ENCODE peak calls at places on chromosomes 3 and 15, in eight cellular contexts. One of them, this sample, is unnamed.

GRCh38 chr3:129604942-129605592 is 1.4 kb downstream of the PLXND1 start:
- DNase-seq in PC-9: no peak
- DNase-seq in OCI-LY7: no peak
- DNase-seq in hepatocyte: no peak
- DNase-seq in SK-N-SH: peak; percentile 78
- DNase-seq in GM23338: peak; percentile 76
- DNase-seq in HCT116: no peak
- DNase-seq in GM23248: no peak
- DNase-seq in this sample: no peak

GRCh38 chr3:112013058-112013783 is 14.5 kb downstream of the TAGLN3 start:
- DNase-seq in hepatocyte: peak; percentile 83
- DNase-seq in PC-9: peak; percentile 64
- DNase-seq in HCT116: peak; percentile 74
- DNase-seq in OCI-LY7: peak; percentile 58
- DNase-seq in SK-N-SH: peak; percentile 48
- DNase-seq in GM23248: peak; percentile 91
- DNase-seq in GM23338: peak; percentile 86
- DNase-seq in this sample: peak; percentile 84

GRCh38 chr3:84963137-84963536 is 4.3 kb downstream of the CADM2 start:
- DNase-seq in GM23338: peak; percentile 49
- DNase-seq in PC-9: no peak
- DNase-seq in hepatocyte: no peak
- DNase-seq in OCI-LY7: no peak
- DNase-seq in HCT116: no peak
- DNase-seq in SK-N-SH: peak; percentile 10
- DNase-seq in GM23248: no peak
- DNase-seq in this sample: no peak

GRCh38 chr15:28005004-28005527 is 94.0 kb downstream of the OCA2 start:
- DNase-seq in OCI-LY7: no peak
- DNase-seq in HCT116: no peak
- DNase-seq in SK-N-SH: no peak
- DNase-seq in PC-9: no peak
- DNase-seq in hepatocyte: no peak
- DNase-seq in GM23248: no peak
- DNase-seq in GM23338: no peak
- DNase-seq in this sample: no peak

GRCh38 chr3:33645060-33645841 is 72.8 kb downstream of the CLASP2 start:
- DNase-seq in GM23248: peak; percentile 68
- DNase-seq in GM23338: peak; percentile 59
- DNase-seq in PC-9: no peak
- DNase-seq in hepatocyte: peak; percentile 13
- DNase-seq in HCT116: no peak
- DNase-seq in SK-N-SH: peak; percentile 58
- DNase-seq in OCI-LY7: no peak
- DNase-seq in this sample: peak; percentile 63

GRCh38 chr15:75646944-75647364 is 758 bp upstream of the SNX33 start:
- DNase-seq in SK-N-SH: no peak
- DNase-seq in GM23338: peak; percentile 32
- DNase-seq in OCI-LY7: no peak
- DNase-seq in hepatocyte: peak; percentile 57
- DNase-seq in HCT116: no peak
- DNase-seq in PC-9: no peak
- DNase-seq in GM23248: no peak
- DNase-seq in this sample: no peak

GRCh38 chr3:104133630-104134029 is 1233.1 kb upstream of the ALCAM start:
- DNase-seq in hepatocyte: no peak
- DNase-seq in GM23338: peak; percentile 82
- DNase-seq in SK-N-SH: no peak
- DNase-seq in HCT116: no peak
- DNase-seq in GM23248: no peak
- DNase-seq in OCI-LY7: no peak
- DNase-seq in PC-9: no peak
- DNase-seq in this sample: no peak

GRCh38 chr3:127218457-127218922 is 25.6 kb downstream of the PRR23E start:
- DNase-seq in SK-N-SH: no peak
- DNase-seq in OCI-LY7: no peak
- DNase-seq in hepatocyte: no peak
- DNase-seq in PC-9: no peak
- DNase-seq in GM23338: no peak
- DNase-seq in GM23248: no peak
- DNase-seq in HCT116: no peak
- DNase-seq in this sample: no peak

GRCh38 chr15:90594297-90594696 is 64.6 kb downstream of the CRTC3 start:
- DNase-seq in hepatocyte: no peak
- DNase-seq in GM23248: peak; percentile 51
- DNase-seq in GM23338: peak; percentile 45
- DNase-seq in PC-9: peak; percentile 57
- DNase-seq in HCT116: no peak
- DNase-seq in OCI-LY7: peak; percentile 93
- DNase-seq in SK-N-SH: no peak
- DNase-seq in this sample: peak; percentile 80

GRCh38 chr15:74768771-74769342 is 13.0 kb upstream of the CSK start:
- DNase-seq in GM23338: peak; percentile 81
- DNase-seq in GM23248: peak; percentile 72
- DNase-seq in SK-N-SH: peak; percentile 84
- DNase-seq in hepatocyte: peak; percentile 73
- DNase-seq in HCT116: peak; percentile 42
- DNase-seq in PC-9: peak; percentile 52
- DNase-seq in OCI-LY7: peak; percentile 68
- DNase-seq in this sample: peak; percentile 81

GRCh38 chr15:85118581-85118980 is 136.9 kb downstream of the PDE8A start:
- DNase-seq in OCI-LY7: no peak
- DNase-seq in GM23338: no peak
- DNase-seq in HCT116: no peak
- DNase-seq in PC-9: no peak
- DNase-seq in hepatocyte: no peak
- DNase-seq in SK-N-SH: no peak
- DNase-seq in GM23248: no peak
- DNase-seq in this sample: peak; percentile 25

GRCh38 chr15:48647963-48648362 is 2.5 kb upstream of the FBN1 start:
- DNase-seq in PC-9: no peak
- DNase-seq in SK-N-SH: peak; percentile 31
- DNase-seq in GM23248: peak; percentile 76
- DNase-seq in HCT116: no peak
- DNase-seq in OCI-LY7: no peak
- DNase-seq in hepatocyte: no peak
- DNase-seq in GM23338: peak; percentile 34
- DNase-seq in this sample: no peak

GRCh38 chr15:55253580-55253979 is 36.0 kb downstream of the RAB27A start:
- DNase-seq in SK-N-SH: no peak
- DNase-seq in HCT116: no peak
- DNase-seq in GM23248: peak; percentile 80
- DNase-seq in GM23338: no peak
- DNase-seq in OCI-LY7: no peak
- DNase-seq in hepatocyte: no peak
- DNase-seq in PC-9: no peak
- DNase-seq in this sample: no peak

GRCh38 chr15:71813723-71814470 is 3.5 kb downstream of the NR2E3 start:
- DNase-seq in GM23248: no peak
- DNase-seq in OCI-LY7: no peak
- DNase-seq in HCT116: no peak
- DNase-seq in GM23338: no peak
- DNase-seq in hepatocyte: no peak
- DNase-seq in SK-N-SH: no peak
- DNase-seq in PC-9: no peak
- DNase-seq in this sample: no peak

GRCh38 chr3:114420072-114420471 is 126.2 kb downstream of the TIGIT start:
- DNase-seq in GM23338: peak; percentile 48
- DNase-seq in GM23248: no peak
- DNase-seq in HCT116: no peak
- DNase-seq in OCI-LY7: no peak
- DNase-seq in PC-9: no peak
- DNase-seq in hepatocyte: no peak
- DNase-seq in SK-N-SH: no peak
- DNase-seq in this sample: no peak

GRCh38 chr3:182567666-182568065 is 225.6 kb upstream of the ATP11B start:
- DNase-seq in PC-9: peak; percentile 38
- DNase-seq in SK-N-SH: no peak
- DNase-seq in GM23338: peak; percentile 67
- DNase-seq in HCT116: no peak
- DNase-seq in GM23248: no peak
- DNase-seq in hepatocyte: peak; percentile 25
- DNase-seq in OCI-LY7: no peak
- DNase-seq in this sample: no peak

GRCh38 chr3:38477057-38477820 is 18.9 kb upstream of the EXOG start:
- DNase-seq in HCT116: no peak
- DNase-seq in GM23338: no peak
- DNase-seq in OCI-LY7: no peak
- DNase-seq in GM23248: no peak
- DNase-seq in SK-N-SH: no peak
- DNase-seq in hepatocyte: no peak
- DNase-seq in PC-9: no peak
- DNase-seq in this sample: no peak

GRCh38 chr3:38479431-38480092 is 16.6 kb upstream of the EXOG start:
- DNase-seq in hepatocyte: peak; percentile 83
- DNase-seq in OCI-LY7: peak; percentile 53
- DNase-seq in SK-N-SH: peak; percentile 87
- DNase-seq in PC-9: peak; percentile 50
- DNase-seq in GM23338: peak; percentile 72
- DNase-seq in HCT116: no peak
- DNase-seq in GM23248: peak; percentile 79
- DNase-seq in this sample: peak; percentile 80

GRCh38 chr3:38480093-38480445 is 16.1 kb upstream of the EXOG start:
- DNase-seq in GM23338: no peak
- DNase-seq in hepatocyte: no peak
- DNase-seq in HCT116: no peak
- DNase-seq in OCI-LY7: no peak
- DNase-seq in GM23248: no peak
- DNase-seq in SK-N-SH: no peak
- DNase-seq in PC-9: no peak
- DNase-seq in this sample: no peak

GRCh38 chr3:38477839-38478450 is 18.2 kb upstream of the EXOG start:
- DNase-seq in GM23338: no peak
- DNase-seq in OCI-LY7: no peak
- DNase-seq in GM23248: no peak
- DNase-seq in SK-N-SH: no peak
- DNase-seq in HCT116: no peak
- DNase-seq in PC-9: no peak
- DNase-seq in hepatocyte: no peak
- DNase-seq in this sample: no peak

DNA sequence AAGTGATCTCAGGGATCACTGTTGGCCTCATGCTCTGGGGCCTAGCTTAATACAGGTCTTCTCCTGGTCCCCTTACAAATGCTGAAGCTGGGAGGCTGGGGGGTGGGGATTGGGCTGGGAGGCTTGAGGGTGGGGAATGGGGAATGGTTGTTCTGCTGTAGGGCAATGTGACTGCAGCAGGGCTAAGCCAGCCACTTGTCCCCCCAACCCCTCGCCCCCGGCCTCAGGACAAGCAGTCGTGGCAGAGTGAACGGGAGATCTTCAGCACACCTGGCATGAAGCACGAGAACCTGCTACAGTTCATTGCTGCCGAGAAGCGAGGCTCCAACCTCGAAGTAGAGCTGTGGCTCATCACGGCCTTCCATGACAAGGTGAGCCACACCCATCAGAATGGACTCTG is 17.2 kb upstream of the EXOG start:
- DNase-seq in OCI-LY7: no peak
- DNase-seq in PC-9: no peak
- DNase-seq in hepatocyte: no peak
- DNase-seq in GM23248: no peak
- DNase-seq in GM23338: no peak
- DNase-seq in HCT116: no peak
- DNase-seq in SK-N-SH: no peak
- DNase-seq in this sample: no peak
- H3K9me2 ChIP-seq in OCI-LY7: no peaks in the 10 kb centered on the region
- H3K9me2 ChIP-seq in PC-9: no peaks in the 10 kb centered on the region
- H3K9me2 ChIP-seq in hepatocyte: no peaks in the 10 kb centered on the region
- H3K9me2 ChIP-seq in GM23248: no peaks in the 10 kb centered on the region
- H3K9me2 ChIP-seq in GM23338: no peaks in the 10 kb centered on the region
- H3K9me2 ChIP-seq in HCT116: no peaks in the 10 kb centered on the region
- H3K9me2 ChIP-seq in SK-N-SH: no peaks in the 10 kb centered on the region
- H3K9me2 ChIP-seq in this sample: no peaks in the 10 kb centered on the region

DNA sequence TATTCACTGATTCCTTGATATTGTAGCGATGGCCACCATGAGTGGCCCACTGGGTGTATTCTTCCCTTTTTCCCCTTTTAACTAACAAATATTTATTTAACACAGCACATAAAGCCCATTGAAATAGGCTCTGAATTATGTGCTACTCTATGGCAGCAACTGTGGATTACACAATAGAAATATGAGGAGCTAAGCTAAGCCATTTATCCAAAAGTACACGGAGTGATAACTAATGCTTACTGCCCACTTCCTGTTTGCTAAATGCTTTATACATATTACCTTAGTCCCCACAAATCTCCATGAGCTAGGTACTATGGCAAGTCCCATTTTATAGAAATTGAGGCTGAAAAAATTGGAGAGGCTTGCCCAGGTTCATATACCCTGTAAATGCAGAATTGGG is 17.9 kb downstream of the ILDR1 start:
- DNase-seq in SK-N-SH: no peak
- DNase-seq in hepatocyte: no peak
- DNase-seq in GM23248: no peak
- DNase-seq in OCI-LY7: no peak
- DNase-seq in GM23338: no peak
- DNase-seq in HCT116: no peak
- DNase-seq in PC-9: no peak
- DNase-seq in this sample: no peak
- H3K9me2 ChIP-seq in SK-N-SH: no peaks in the 10 kb centered on the region
- H3K9me2 ChIP-seq in hepatocyte: no peaks in the 10 kb centered on the region
- H3K9me2 ChIP-seq in GM23248: no peaks in the 10 kb centered on the region
- H3K9me2 ChIP-seq in OCI-LY7: no peaks in the 10 kb centered on the region
- H3K9me2 ChIP-seq in GM23338: peaks cover 8% of the 10 kb centered on the region
- H3K9me2 ChIP-seq in HCT116: no peaks in the 10 kb centered on the region
- H3K9me2 ChIP-seq in PC-9: no peaks in the 10 kb centered on the region
- H3K9me2 ChIP-seq in this sample: no peaks in the 10 kb centered on the region

DNA sequence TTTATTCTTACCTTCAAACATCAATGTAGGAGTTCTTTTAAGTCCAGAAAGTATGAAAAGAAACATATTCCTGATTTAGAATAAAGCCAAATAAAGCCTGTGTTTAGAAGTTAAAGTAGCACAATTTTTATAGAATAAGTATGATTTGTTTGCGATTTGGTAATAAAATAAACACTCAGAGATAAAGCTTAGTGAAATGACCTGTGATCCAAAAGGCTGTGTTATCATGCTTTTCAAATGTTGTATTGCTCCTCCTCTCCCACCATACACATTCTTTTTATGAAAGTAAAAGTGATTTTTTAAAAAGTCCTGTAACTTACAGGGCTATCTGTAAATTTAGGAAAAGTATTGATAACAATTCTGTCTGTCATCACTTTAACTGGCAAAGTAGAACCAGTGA is 138.6 kb upstream of the CGNL1 start:
- DNase-seq in GM23248: no peak
- DNase-seq in OCI-LY7: no peak
- DNase-seq in SK-N-SH: no peak
- DNase-seq in PC-9: no peak
- DNase-seq in HCT116: no peak
- DNase-seq in hepatocyte: no peak
- DNase-seq in GM23338: no peak
- DNase-seq in this sample: no peak
- H3K9me2 ChIP-seq in GM23248: no peaks in the 10 kb centered on the region
- H3K9me2 ChIP-seq in OCI-LY7: no peaks in the 10 kb centered on the region
- H3K9me2 ChIP-seq in SK-N-SH: no peaks in the 10 kb centered on the region
- H3K9me2 ChIP-seq in PC-9: no peaks in the 10 kb centered on the region
- H3K9me2 ChIP-seq in HCT116: no peaks in the 10 kb centered on the region
- H3K9me2 ChIP-seq in hepatocyte: no peaks in the 10 kb centered on the region
- H3K9me2 ChIP-seq in GM23338: no peaks in the 10 kb centered on the region
- H3K9me2 ChIP-seq in this sample: peaks cover 3% of the 10 kb centered on the region

DNA sequence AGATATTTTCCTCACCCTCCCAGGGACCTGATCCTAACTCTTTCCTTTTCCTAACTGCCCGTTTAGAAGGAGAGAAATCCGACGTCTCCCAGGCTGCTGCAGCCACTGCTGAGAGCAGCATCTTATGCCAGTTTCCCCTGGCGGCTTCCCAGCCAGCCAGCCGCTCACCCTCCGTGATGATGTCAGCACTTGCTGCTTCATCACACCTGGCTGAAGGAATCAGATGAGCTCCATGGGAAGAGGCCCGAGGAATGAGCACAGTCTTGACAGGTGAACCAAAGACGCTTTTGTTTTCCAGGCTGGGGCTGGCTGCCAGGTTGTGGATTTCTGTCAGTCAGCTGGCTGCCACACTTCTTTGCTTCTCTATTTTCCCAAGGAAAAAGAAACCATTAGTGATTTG is 445.1 kb upstream of the RBMS3 start:
- DNase-seq in HCT116: no peak
- DNase-seq in SK-N-SH: no peak
- DNase-seq in hepatocyte: no peak
- DNase-seq in PC-9: peak; percentile 14
- DNase-seq in GM23248: peak; percentile 40
- DNase-seq in OCI-LY7: no peak
- DNase-seq in GM23338: peak; percentile 48
- DNase-seq in this sample: no peak
- H3K9me2 ChIP-seq in HCT116: no peaks in the 10 kb centered on the region
- H3K9me2 ChIP-seq in SK-N-SH: no peaks in the 10 kb centered on the region
- H3K9me2 ChIP-seq in hepatocyte: no peaks in the 10 kb centered on the region
- H3K9me2 ChIP-seq in PC-9: no peaks in the 10 kb centered on the region
- H3K9me2 ChIP-seq in GM23248: no peaks in the 10 kb centered on the region
- H3K9me2 ChIP-seq in OCI-LY7: no peaks in the 10 kb centered on the region
- H3K9me2 ChIP-seq in GM23338: peaks cover 4% of the 10 kb centered on the region
- H3K9me2 ChIP-seq in this sample: no peaks in the 10 kb centered on the region